ENCODE peak calls at places on chromosomes 2 and 18, in ten cellular contexts. J is stimulated activated CD4-positive, alpha-beta T cell treated with anti-CD3 and anti-CD28 coated beads, Interleukin-4, amount 100 ng/mL, for 24 hours; W is dorsolateral prefrontal cortex; T is left ventricle myocardium inferior; F is NT2/D1; L is amniotic stem cell; E is HuH-7.5; P is upper lobe of right lung; C is cardiac muscle cell; N is CD8-positive, alpha-beta memory T cell. A is an unnamed sample.

GRCh38 chr2:202871161-202872141 is at the start of gene ICA1L:
- DNase-seq in N (peak), T (peak), J (peak), E (peak), L (peak), P (peak), F (peak), W (peak), C (peak), A (peak)

GRCh38 chr2:3146175-3146574 is 231.4 kb downstream of the EIPR1 start:
- DNase-seq in E (no peak), J (no peak), T (no peak), F (no peak), C (no peak), W (no peak), L (no peak), N (no peak), P (no peak), A (no peak)

GRCh38 chr2:136058262-136058661 is 59.7 kb downstream of the CXCR4 start:
- DNase-seq in L (no peak), W (no peak), P (no peak), T (no peak), J (no peak), F (no peak), E (no peak), N (no peak), C (peak), A (no peak)

GRCh38 chr2:105999590-105999989 is 194.5 kb downstream of the UXS1 start:
- DNase-seq in F (no peak), L (no peak), T (no peak), J (no peak), P (no peak), W (no peak), N (no peak), C (no peak), E (no peak), A (no peak)

GRCh38 chr18:58601468-58602266 is 27.2 kb downstream of the ALPK2 start:
- DNase-seq in L (no peak), W (no peak), E (no peak), C (no peak), J (no peak), F (no peak), N (no peak), P (no peak), T (no peak), A (no peak)

GRCh38 chr2:187989925-187990623 is 301.6 kb upstream of the GULP1 start:
- DNase-seq in T (no peak), J (no peak), E (no peak), W (no peak), F (no peak), N (no peak), P (no peak), L (no peak), C (peak), A (no peak)

GRCh38 chr2:29446852-29447251 is 331.6 kb downstream of the CLIP4 start:
- DNase-seq in J (no peak), F (no peak), L (no peak), W (no peak), N (no peak), E (no peak), C (no peak), P (no peak), T (no peak), A (no peak)

GRCh38 chr2:39525636-39526412 is 88.7 kb upstream of the MAP4K3 start:
- DNase-seq in W (no peak), F (no peak), T (no peak), N (no peak), L (no peak), J (no peak), E (no peak), P (no peak), C (no peak), A (no peak)

GRCh38 chr2:235934059-235934896 is 233.9 kb downstream of the GBX2 start:
- DNase-seq in C (no peak), N (no peak), L (no peak), J (no peak), W (peak), F (no peak), E (no peak), P (no peak), T (no peak), A (no peak)

GRCh38 chr2:219001577-219002394 is 8.6 kb upstream of the CRYBA2 start:
- DNase-seq in F (no peak), T (no peak), L (no peak), P (peak), W (no peak), E (peak), J (peak), N (no peak), C (no peak), A (no peak)

GRCh38 chr18:50742947-50743346 is 76.9 kb downstream of the MRO start:
- DNase-seq in E (no peak), L (no peak), F (no peak), P (no peak), N (no peak), J (no peak), W (no peak), C (no peak), T (no peak), A (no peak)

GRCh38 chr18:8969639-8970378 is 132.7 kb upstream of the NDUFV2 start:
- DNase-seq in F (no peak), C (no peak), J (no peak), P (no peak), E (no peak), N (no peak), T (no peak), W (no peak), L (no peak), A (no peak)

GRCh38 chr2:214601852-214602251 is 191.0 kb downstream of the VWC2L start:
- DNase-seq in C (no peak), P (no peak), J (no peak), F (no peak), T (no peak), N (no peak), W (no peak), L (no peak), E (no peak), A (no peak)

GRCh38 chr2:158691619-158692018 is 103.5 kb upstream of the DAPL1 start:
- DNase-seq in F (no peak), J (no peak), P (no peak), T (no peak), E (no peak), L (no peak), C (no peak), W (no peak), N (no peak), A (no peak)

GRCh38 chr2:234502285-234502918 is 5.5 kb upstream of the ARL4C start:
- DNase-seq in P (no peak), W (no peak), T (no peak), L (no peak), N (no peak), E (no peak), C (no peak), J (no peak), F (no peak), A (peak)

GRCh38 chr2:1884933-1885580 is 140.7 kb upstream of the PXDN start:
- DNase-seq in E (no peak), P (no peak), T (no peak), F (no peak), N (no peak), C (no peak), J (no peak), W (no peak), L (no peak), A (no peak)

GRCh38 chr2:235893129-235893698 is 275.0 kb downstream of the GBX2 start:
- DNase-seq in L (no peak), F (no peak), C (no peak), E (no peak), T (no peak), W (no peak), P (no peak), J (no peak), N (no peak), A (no peak)

GRCh38 chr18:28961669-28962228 is 784.8 kb upstream of the CDH2 start:
- DNase-seq in P (no peak), T (no peak), N (no peak), C (peak), J (no peak), E (no peak), L (peak), F (peak), W (no peak), A (peak)

GRCh38 chr2:61456746-61457420 is 14.0 kb downstream of the USP34 start:
- DNase-seq in F (no peak), T (no peak), E (no peak), P (no peak), J (no peak), C (no peak), N (no peak), L (no peak), W (no peak), A (no peak)

GRCh38 chr2:136238214-136238551 is 120.2 kb upstream of the CXCR4 start:
- DNase-seq in W (no peak), C (no peak), T (no peak), L (no peak), N (no peak), J (no peak), E (no peak), P (no peak), F (no peak), A (no peak)

GRCh38 chr2:212299943-212300342 is 238.7 kb downstream of the ERBB4 start:
- DNase-seq in N (no peak), F (no peak), E (no peak), J (no peak), W (no peak), C (no peak), P (no peak), L (no peak), T (no peak), A (no peak)

GRCh38 chr18:21599585-21600525 is 649 bp downstream of the ESCO1 start:
- DNase-seq in J (peak), W (peak), T (peak), N (no peak), C (peak), E (peak), L (no peak), F (peak), P (peak), A (no peak)

GRCh38 chr2:44944102-44944951 is 2.8 kb downstream of the SIX3 start:
- DNase-seq in T (no peak), C (no peak), F (no peak), W (no peak), L (no peak), J (no peak), P (no peak), N (no peak), E (no peak), A (no peak)

GRCh38 chr2:11676640-11677039 is 6.6 kb upstream of the NTSR2 start:
- DNase-seq in C (no peak), N (no peak), W (no peak), J (no peak), T (no peak), F (no peak), P (peak), L (no peak), E (no peak), A (no peak)

GRCh38 chr2:95018861-95019550 is 6.5 kb upstream of the MAL start:
- DNase-seq in C (no peak), J (no peak), W (no peak), N (no peak), E (no peak), L (no peak), T (no peak), P (no peak), F (no peak), A (no peak)